ENCODE peak calls at places on chromosome 11, in ten cellular contexts. M is activated CD4-positive, alpha-beta T cell treated with anti-CD3 and anti-CD28 coated beads, Interleukin-2, amount 50 U/mL, for 1 hour; U is lower leg skin; A is HEK293T; L is brain microvascular endothelial cell; Y is A172; N is effector memory CD8-positive, alpha-beta T cell; X is body of pancreas; F is T-helper 1 cell; W is colonic mucosa. B is an unnamed sample.

GRCh38 chr11:131749100-131749499 is 378.7 kb downstream of the NTM start:
- DNase-seq in W (no peak), Y (peak), M (no peak), L (peak), X (no peak), N (no peak), A (no peak), F (no peak), U (no peak), B (no peak)

GRCh38 chr11:116505466-116506247 is 267.1 kb downstream of the BUD13 start:
- DNase-seq in Y (no peak), U (no peak), F (no peak), L (no peak), X (no peak), M (no peak), W (no peak), A (no peak), N (no peak), B (peak)

GRCh38 chr11:1871531-1871930 is 18.6 kb downstream of the LSP1 start:
- DNase-seq in M (no peak), X (no peak), F (no peak), A (no peak), Y (no peak), N (no peak), L (no peak), U (no peak), W (no peak), B (no peak)

GRCh38 chr11:119482561-119483001 is 59.6 kb upstream of the THY1 start:
- DNase-seq in U (no peak), F (no peak), W (no peak), Y (no peak), X (no peak), L (no peak), M (no peak), A (no peak), N (no peak), B (peak)

GRCh38 chr11:27658535-27659236 is 41.6 kb downstream of the BDNF start:
- DNase-seq in L (no peak), M (no peak), N (no peak), Y (no peak), A (no peak), W (no peak), X (no peak), F (no peak), U (no peak), B (no peak)

GRCh38 chr11:9759519-9760179 is 95.8 kb downstream of the SWAP70 start:
- DNase-seq in L (peak), F (peak), W (peak), A (peak), U (peak), X (peak), M (peak), Y (peak), N (peak), B (peak)

GRCh38 chr11:118938491-118939411 is 13.0 kb upstream of the BCL9L start:
- DNase-seq in F (no peak), A (no peak), L (peak), Y (peak), N (no peak), W (no peak), M (no peak), X (no peak), U (no peak), B (no peak)

GRCh38 chr11:109421981-109422590 is at the start of gene C11orf87:
- DNase-seq in W (no peak), Y (no peak), X (no peak), M (no peak), N (no peak), U (no peak), F (no peak), A (peak), L (no peak), B (no peak)

GRCh38 chr11:76759092-76759491 is 24.1 kb upstream of the TSKU start:
- DNase-seq in X (no peak), Y (no peak), M (no peak), A (no peak), L (no peak), U (no peak), F (no peak), W (no peak), N (no peak), B (no peak)

GRCh38 chr11:125464266-125464662 is 31.8 kb downstream of the FEZ1 start:
- DNase-seq in U (no peak), Y (peak), F (no peak), M (no peak), L (peak), A (no peak), X (no peak), W (no peak), N (no peak), B (no peak)

GRCh38 chr11:114063829-114064201 is 4.3 kb downstream of the ZBTB16 start:
- DNase-seq in L (no peak), A (no peak), M (no peak), Y (no peak), U (no peak), W (no peak), X (no peak), N (no peak), F (no peak), B (no peak)

GRCh38 chr11:129273944-129274343 is 81.8 kb upstream of the ARHGAP32 start:
- DNase-seq in M (no peak), N (no peak), L (no peak), F (no peak), A (no peak), Y (no peak), W (no peak), X (no peak), U (no peak), B (no peak)

GRCh38 chr11:45654242-45654641 is 11.2 kb downstream of the CHST1 start:
- DNase-seq in X (no peak), M (no peak), W (peak), F (no peak), A (no peak), U (no peak), L (no peak), N (no peak), Y (no peak), B (peak)

GRCh38 chr11:130070829-130071205 is 1.1 kb downstream of the APLP2 start:
- DNase-seq in U (no peak), X (no peak), Y (no peak), M (no peak), A (no peak), W (peak), L (no peak), F (no peak), N (no peak), B (no peak)

GRCh38 chr11:28757725-28758515 is 649.7 kb downstream of the METTL15 start:
- DNase-seq in N (no peak), L (peak), X (no peak), F (no peak), M (no peak), U (no peak), Y (peak), A (no peak), W (no peak), B (no peak)

GRCh38 chr11:123357990-123358827 is 71.9 kb upstream of the GRAMD1B start:
- DNase-seq in W (no peak), F (no peak), N (no peak), U (no peak), Y (no peak), X (no peak), A (peak), L (no peak), M (peak), B (no peak)

GRCh38 chr11:396511-396947 is 2.5 kb downstream of the PKP3 start:
- DNase-seq in X (no peak), F (no peak), W (peak), Y (peak), A (peak), N (no peak), U (no peak), M (peak), L (no peak), B (no peak)

GRCh38 chr11:78946945-78947914 is 372.6 kb upstream of the NARS2 start:
- DNase-seq in W (no peak), U (no peak), M (no peak), L (no peak), A (no peak), N (no peak), Y (no peak), F (no peak), X (no peak), B (no peak)

GRCh38 chr11:36009469-36009868 is 65.6 kb downstream of the LDLRAD3 start:
- DNase-seq in L (no peak), X (no peak), U (no peak), F (no peak), N (no peak), Y (peak), M (no peak), W (no peak), A (no peak), B (no peak)

GRCh38 chr11:123334925-123335324 is 95.1 kb upstream of the GRAMD1B start:
- DNase-seq in N (no peak), Y (no peak), L (no peak), F (no peak), U (no peak), X (no peak), W (no peak), A (no peak), M (no peak), B (no peak)

GRCh38 chr11:105799263-105799662 is 189.4 kb downstream of the GRIA4 start:
- DNase-seq in A (no peak), M (no peak), L (no peak), F (no peak), U (no peak), X (no peak), Y (no peak), W (no peak), N (no peak), B (no peak)

GRCh38 chr11:96019271-96019670 is 95.4 kb upstream of the MTMR2 start:
- DNase-seq in N (no peak), U (no peak), W (no peak), M (no peak), L (no peak), F (no peak), Y (no peak), A (no peak), X (no peak), B (no peak)

GRCh38 chr11:88352139-88352538 is 14.6 kb upstream of the CTSC start:
- DNase-seq in Y (peak), L (peak), W (no peak), M (no peak), A (no peak), X (no peak), U (no peak), F (no peak), N (no peak), B (no peak)

B was measured in suprapubic skin.